ENCODE peak calls at places on chromosomes 1 and 21, in ten cellular contexts. R is CD8-positive, alpha-beta memory T cell; X is colonic mucosa; V is Peyer's patch; A is cardiac muscle cell; Y is IMR-90; G is astrocyte; J is SJSA1; U is transverse colon; L is A549. P is an unnamed sample. For H3K4me1, the result is how much of the 10 kb centered on the place peaks cover.

GRCh38 chr1:159532922-159533321 is 2.9 kb downstream of the OR10J5 start:
- DNase-seq in R (no peak), X (no peak), V (no peak), A (peak), Y (no peak), G (no peak), J (no peak), U (no peak), L (no peak), P (no peak)

GRCh38 chr21:15667824-15668223 is 62.0 kb upstream of the USP25 start:
- DNase-seq in R (no peak), X (no peak), V (no peak), A (no peak), Y (no peak), G (no peak), J (no peak), U (no peak), L (no peak), P (no peak)

GRCh38 chr1:176880954-176881595 is 283.4 kb downstream of the ASTN1 start:
- DNase-seq in R (no peak), X (peak), V (peak), A (peak), Y (peak), G (peak), J (peak), U (peak), L (peak), P (no peak)

GRCh38 chr21:45401916-45402900 is 2.8 kb upstream of the COL18A1 start:
- DNase-seq in R (peak), X (no peak), V (no peak), A (peak), Y (no peak), G (no peak), J (no peak), U (no peak), L (no peak), P (no peak)

GRCh38 chr1:196558424-196558823 is 49.8 kb downstream of the KCNT2 start:
- DNase-seq in R (no peak), X (no peak), V (no peak), A (peak), Y (peak), G (peak), J (peak), U (no peak), L (peak), P (no peak)

GRCh38 chr1:174872615-174873058 is 127.1 kb upstream of the CACYBP start:
- DNase-seq in R (no peak), X (no peak), V (no peak), A (no peak), Y (peak), G (peak), J (no peak), U (no peak), L (peak), P (no peak)

GRCh38 chr1:11147371-11147770 is 41.8 kb upstream of the ANGPTL7 start:
- DNase-seq in R (no peak), X (no peak), V (no peak), A (no peak), Y (peak), G (peak), J (no peak), U (no peak), L (no peak), P (no peak)

GRCh38 chr1:31802190-31803150 is 13.4 kb downstream of the SPOCD1 start:
- DNase-seq in R (peak), X (no peak), V (no peak), A (peak), Y (no peak), G (no peak), J (peak), U (no peak), L (no peak), P (no peak)

GRCh38 chr1:169325117-169325516 is 42.5 kb downstream of the NME7 start:
- DNase-seq in R (no peak), X (no peak), V (no peak), A (no peak), Y (no peak), G (no peak), J (no peak), U (no peak), L (peak), P (no peak)

GRCh38 chr1:34690269-34690668 is 64.6 kb upstream of the GJB5 start:
- DNase-seq in R (no peak), X (peak), V (no peak), A (no peak), Y (no peak), G (no peak), J (no peak), U (no peak), L (no peak), P (no peak)

GRCh38 chr21:42021751-42022430 is 11.7 kb upstream of the ZBTB21 start:
- DNase-seq in R (no peak), X (no peak), V (no peak), A (no peak), Y (no peak), G (no peak), J (no peak), U (no peak), L (no peak), P (no peak)

GRCh38 chr1:89271616-89272015 is 1.0 kb downstream of the GBP5 start:
- DNase-seq in R (no peak), X (no peak), V (no peak), A (peak), Y (peak), G (peak), J (peak), U (no peak), L (no peak), P (no peak)

GRCh38 chr1:118987431-118988185 is 535 bp downstream of the TBX15 start:
- DNase-seq in R (no peak), X (no peak), V (no peak), A (no peak), Y (no peak), G (no peak), J (peak), U (no peak), L (no peak), P (no peak)

GRCh38 chr21:41558842-41559241 is 50.9 kb upstream of the TMPRSS2 start:
- DNase-seq in R (no peak), X (no peak), V (no peak), A (no peak), Y (no peak), G (no peak), J (no peak), U (no peak), L (no peak), P (no peak)

GRCh38 chr1:37692834-37693175 is 489 bp downstream of the CDCA8 start:
- DNase-seq in R (no peak), X (no peak), V (no peak), A (no peak), Y (no peak), G (no peak), J (no peak), U (no peak), L (no peak), P (no peak)

GRCh38 chr1:171221665-171222591 is 26.4 kb upstream of the FMO1 start:
- DNase-seq in R (no peak), X (no peak), V (no peak), A (peak), Y (peak), G (peak), J (peak), U (no peak), L (no peak), P (no peak)

GRCh38 chr1:17891205-17892110 is 136.3 kb downstream of the ACTL8 start:
- DNase-seq in R (no peak), X (no peak), V (no peak), A (no peak), Y (no peak), G (no peak), J (no peak), U (no peak), L (no peak), P (no peak)

GRCh38 chr1:72023063-72023647 is 259.2 kb downstream of the NEGR1 start:
- DNase-seq in R (no peak), X (no peak), V (no peak), A (no peak), Y (no peak), G (no peak), J (no peak), U (no peak), L (no peak), P (no peak)

GRCh38 chr21:35222541-35222941 is 173.4 kb upstream of the RUNX1 start:
- DNase-seq in R (peak), X (no peak), V (no peak), A (peak), Y (no peak), G (no peak), J (no peak), U (no peak), L (no peak), P (no peak)

GRCh38 chr1:35707253-35708178 is 11.2 kb downstream of the C1orf216 start:
- DNase-seq in R (peak), X (peak), V (peak), A (peak), Y (no peak), G (no peak), J (no peak), U (peak), L (no peak), P (peak)

GRCh38 chr1:197402189-197402588 is 134.1 kb downstream of the CRB1 start:
- DNase-seq in R (no peak), X (no peak), V (no peak), A (no peak), Y (no peak), G (no peak), J (no peak), U (no peak), L (no peak), P (no peak)

GRCh38 chr1:223323491-223324484 is 40.2 kb downstream of the SUSD4 start:
- DNase-seq in R (no peak), X (no peak), V (no peak), A (no peak), Y (no peak), G (no peak), J (no peak), U (no peak), L (no peak), P (no peak)

GRCh38 chr21:36080386-36080785 is 10.6 kb downstream of the CBR1 start:
- DNase-seq in R (no peak), X (no peak), V (no peak), A (no peak), Y (no peak), G (no peak), J (peak), U (no peak), L (no peak), P (no peak)

GRCh38 chr21:45080639-45081414 is 6.4 kb downstream of the ADARB1 start:
- DNase-seq in R (no peak), X (no peak), V (no peak), A (peak), Y (peak), G (peak), J (no peak), U (no peak), L (no peak), P (peak)

GRCh38 chr21:34595457-34595856 is 19.5 kb downstream of the RCAN1 start:
- DNase-seq in R (no peak), X (no peak), V (no peak), A (no peak), Y (no peak), G (no peak), J (no peak), U (no peak), L (no peak), P (no peak)

GRCh38 chr1:68051475-68051874 is 1.0 kb upstream of the DIRAS3 start:
- DNase-seq in R (no peak), X (peak), V (peak), A (peak), Y (peak), G (peak), J (peak), U (no peak), L (no peak), P (no peak)

GRCh38 chr1:165633624-165634023 is 2.6 kb downstream of the MGST3 start:
- DNase-seq in R (no peak), X (no peak), V (no peak), A (peak), Y (peak), G (peak), J (no peak), U (no peak), L (no peak), P (no peak)

GRCh38 chr1:3577300-3577699 is 34.0 kb downstream of the MEGF6 start:
- DNase-seq in R (no peak), X (no peak), V (no peak), A (peak), Y (peak), G (peak), J (no peak), U (no peak), L (no peak), P (no peak)

GRCh38 chr1:18314399-18314798 is 166.3 kb upstream of the KLHDC7A start:
- DNase-seq in R (no peak), X (no peak), V (no peak), A (no peak), Y (no peak), G (no peak), J (no peak), U (no peak), L (no peak), P (no peak)

GRCh38 chr1:5648410-5649165 is 343.6 kb downstream of the NPHP4 start:
- DNase-seq in R (no peak), X (no peak), V (no peak), A (no peak), Y (no peak), G (no peak), J (no peak), U (no peak), L (no peak), P (no peak)

GRCh38 chr1:147665521-147665920 is 4.8 kb downstream of the ACP6 start:
- DNase-seq in R (no peak), X (no peak), V (no peak), A (no peak), Y (no peak), G (no peak), J (no peak), U (no peak), L (peak), P (no peak)

GRCh38 chr21:46545363-46545762 is 59.5 kb downstream of the S100B start:
- DNase-seq in R (no peak), X (no peak), V (no peak), A (no peak), Y (peak), G (no peak), J (no peak), U (no peak), L (no peak), P (no peak)

GRCh38 chr1:27557596-27558340 is 46.2 kb downstream of the AHDC1 start:
- DNase-seq in R (no peak), X (peak), V (peak), A (no peak), Y (no peak), G (no peak), J (no peak), U (peak), L (peak), P (no peak)

GRCh38 chr21:31338892-31339368 is 5.1 kb downstream of the TIAM1 start:
- DNase-seq in R (no peak), X (no peak), V (no peak), A (no peak), Y (no peak), G (no peak), J (peak), U (no peak), L (no peak), P (no peak)

GRCh38 chr1:155004352-155005075 is 1.9 kb downstream of the ZBTB7B start:
- DNase-seq in R (no peak), X (peak), V (no peak), A (no peak), Y (no peak), G (no peak), J (no peak), U (peak), L (no peak), P (no peak)

GRCh38 chr1:244180256-244180655 is 129.2 kb downstream of the ZBTB18 start:
- DNase-seq in R (no peak), X (no peak), V (no peak), A (peak), Y (peak), G (peak), J (no peak), U (no peak), L (no peak), P (no peak)

GRCh38 chr1:53111073-53111556 is 31.3 kb downstream of the SLC1A7 start:
- DNase-seq in R (no peak), X (peak), V (peak), A (peak), Y (peak), G (peak), J (peak), U (peak), L (peak), P (no peak)

GRCh38 chr1:229582011-229582694 is 23.6 kb upstream of the ABCB10 start:
- DNase-seq in R (no peak), X (no peak), V (no peak), A (peak), Y (peak), G (peak), J (no peak), U (peak), L (no peak), P (no peak)

GRCh38 chr1:58590019-58590418 is 13.0 kb upstream of the TACSTD2 start:
- DNase-seq in R (no peak), X (no peak), V (no peak), A (no peak), Y (no peak), G (no peak), J (no peak), U (no peak), L (no peak), P (no peak)

GRCh38 chr1:232131715-232132391 is 498.1 kb downstream of the SIPA1L2 start:
- DNase-seq in R (no peak), X (no peak), V (no peak), A (no peak), Y (no peak), G (no peak), J (no peak), U (no peak), L (no peak), P (no peak)

GRCh38 chr1:232134365-232134764 is 495.6 kb downstream of the SIPA1L2 start:
- DNase-seq in R (no peak), X (no peak), V (no peak), A (no peak), Y (no peak), G (no peak), J (no peak), U (no peak), L (no peak), P (no peak)

GRCh38 chr1:232132572-232132971 is 497.4 kb downstream of the SIPA1L2 start:
- DNase-seq in R (no peak), X (no peak), V (no peak), A (no peak), Y (no peak), G (no peak), J (no peak), U (no peak), L (no peak), P (no peak)

GRCh38 chr1:232127190-232127589 is 500.6 kb downstream of the DISC1 start:
- DNase-seq in R (no peak), X (no peak), V (no peak), A (peak), Y (peak), G (peak), J (peak), U (no peak), L (peak), P (no peak)

DNA sequence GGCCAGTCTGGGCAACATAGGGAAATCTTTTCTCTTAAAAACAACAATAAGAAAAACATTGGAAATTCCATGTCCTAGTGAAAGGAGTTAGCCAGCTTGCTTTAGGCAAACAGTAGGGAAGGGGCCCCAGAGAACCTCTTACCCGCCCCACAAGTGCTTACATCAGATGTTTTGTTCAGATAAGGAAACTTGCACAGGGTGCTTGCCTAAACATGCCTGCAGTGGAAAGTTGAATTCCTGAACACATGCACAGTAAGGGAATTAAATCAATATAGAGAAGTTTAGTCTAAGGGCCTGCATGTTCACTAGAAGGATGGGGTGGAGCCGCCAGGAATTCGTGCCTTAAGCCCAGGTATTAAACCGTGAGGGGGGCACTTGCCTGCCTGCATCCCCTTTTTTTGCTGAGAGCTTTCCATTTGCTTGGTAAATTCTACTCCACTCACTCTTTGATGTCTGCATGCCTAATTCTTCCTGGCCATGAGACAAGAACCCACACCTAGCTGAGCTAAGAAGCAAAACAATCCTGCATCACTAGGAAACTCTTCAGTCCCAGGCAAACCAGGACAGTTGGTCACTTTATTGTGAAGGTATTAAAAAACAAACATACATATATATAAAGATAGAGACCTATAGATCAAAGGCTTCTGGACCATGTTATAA is 499.0 kb downstream of the SIPA1L2 start:
- DNase-seq in R (no peak), X (no peak), V (no peak), A (no peak), Y (no peak), G (no peak), J (no peak), U (no peak), L (no peak), P (no peak)
- H3K27ac ChIP-seq in R (no peak), X (no peak), V (no peak), A (no peak), Y (no peak), G (no peak), J (no peak), U (no peak), L (no peak), P (no peak)

GRCh38 chr1:87171199-87171598 is 157.5 kb upstream of the LMO4 start:
- DNase-seq in R (no peak), X (no peak), V (no peak), A (no peak), Y (no peak), G (no peak), J (no peak), U (no peak), L (no peak), P (no peak)
- H3K4me3 ChIP-seq in R (no peak), X (no peak), V (no peak), A (no peak), Y (no peak), G (no peak), J (no peak), U (no peak), L (no peak), P (no peak)

DNA sequence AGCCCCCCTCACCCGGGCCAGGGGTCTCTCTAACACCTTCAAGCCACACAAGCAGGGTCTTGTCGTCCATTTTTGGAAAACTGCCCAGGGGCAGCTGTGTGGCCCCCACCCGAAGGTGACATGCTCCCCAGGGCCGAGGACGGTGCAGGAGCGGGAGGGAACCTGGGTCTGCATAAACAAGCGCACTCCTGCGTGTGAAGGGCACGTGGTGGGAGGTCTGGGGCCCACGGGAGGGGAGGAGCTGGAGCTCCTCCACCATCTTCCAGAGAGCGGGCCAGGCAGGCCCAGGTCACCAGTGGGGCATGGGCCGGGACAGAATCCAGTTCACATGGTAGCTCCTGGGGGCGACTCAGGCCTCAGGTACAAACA is 16.5 kb downstream of the CFAP74 start:
- DNase-seq in R (no peak), X (no peak), V (no peak), A (no peak), Y (no peak), G (no peak), J (no peak), U (no peak), L (no peak), P (no peak)
- H3K4me1 ChIP-seq in R (under half), X (under half), V (under half), A (under half), Y (under half), G (under half), J (under half), U (under half), L (under half), P (under half)

GRCh38 chr1:110229348-110230001 is 19.4 kb downstream of the KCNC4 start:
- DNase-seq in R (no peak), X (no peak), V (no peak), A (peak), Y (no peak), G (no peak), J (no peak), U (no peak), L (no peak), P (no peak)
- H3K27ac ChIP-seq in R (no peak), X (no peak), V (no peak), A (no peak), Y (no peak), G (no peak), J (no peak), U (no peak), L (no peak), P (no peak)

P was measured in effector memory CD4-positive, alpha-beta T cell.